ENCODE peak calls at places on chromosomes 12 and 14, in nine cellular contexts. R is activated CD8-positive, alpha-beta T cell treated with anti-CD3 and anti-CD28 coated beads for 36 hours; J is stomach; B is upper lobe of right lung; N is GM10248; S is CD4-positive, alpha-beta T cell; M is mucosa of descending colon; U is RWPE1; L is PC-3. F is an unnamed sample.

GRCh38 chr14:36217732-36218131 is 41.2 kb upstream of the PTCSC3 start:
- DNase-seq in S (no peak), J (peak), N (no peak), R (no peak), L (peak), U (no peak), B (peak), M (no peak), F (peak)

GRCh38 chr12:22684526-22685118 is 59.7 kb downstream of the ETNK1 start:
- DNase-seq in S (no peak), R (no peak), J (no peak), U (no peak), N (no peak), B (no peak), M (no peak), L (peak), F (no peak)

GRCh38 chr14:51552768-51553426 is 98.8 kb upstream of the FRMD6 start:
- DNase-seq in N (no peak), U (no peak), M (peak), L (peak), J (no peak), S (no peak), B (no peak), R (no peak), F (peak)

GRCh38 chr12:106724116-106724515 is 50.4 kb upstream of the RIC8B start:
- DNase-seq in L (no peak), J (no peak), B (no peak), M (no peak), U (no peak), S (no peak), R (no peak), N (no peak), F (no peak)

GRCh38 chr14:104975481-104976197 is 2.5 kb downstream of the AHNAK2 start:
- DNase-seq in R (peak), U (no peak), M (peak), B (no peak), J (no peak), N (peak), L (no peak), S (no peak), F (no peak)

GRCh38 chr12:105083551-105084105 is 630 bp downstream of the ALDH1L2 start:
- DNase-seq in S (no peak), B (peak), N (no peak), R (peak), M (peak), J (peak), U (no peak), L (no peak), F (peak)

GRCh38 chr14:23375527-23376251 is 1.2 kb upstream of the CMTM5 start:
- DNase-seq in S (no peak), L (no peak), N (no peak), M (no peak), U (no peak), R (no peak), J (no peak), B (no peak), F (no peak)

GRCh38 chr12:130164931-130165330 is 2.7 kb downstream of the FZD10 start:
- DNase-seq in U (no peak), L (no peak), N (no peak), M (no peak), B (peak), R (no peak), J (peak), S (no peak), F (no peak)

GRCh38 chr14:89312937-89313336 is 104.1 kb downstream of the FOXN3 start:
- DNase-seq in J (no peak), S (no peak), M (no peak), L (no peak), B (no peak), R (no peak), N (no peak), U (no peak), F (no peak)

GRCh38 chr14:103073876-103074698 is 9.9 kb upstream of the LBHD2 start:
- DNase-seq in L (no peak), B (peak), U (no peak), M (no peak), S (peak), N (peak), R (no peak), J (no peak), F (peak)

GRCh38 chr14:106377432-106377831 is 851.0 kb downstream of the TMEM121 start:
- DNase-seq in U (no peak), R (no peak), M (no peak), L (no peak), S (no peak), N (no peak), J (no peak), B (no peak), F (no peak)

GRCh38 chr12:114684098-114684869 is at the start of gene TBX3:
- DNase-seq in S (peak), N (no peak), L (peak), J (peak), U (peak), M (peak), R (peak), B (peak), F (peak)

GRCh38 chr12:123141615-123142517 is 9.0 kb downstream of the PITPNM2 start:
- DNase-seq in L (peak), U (peak), M (peak), J (peak), N (no peak), R (no peak), S (no peak), B (no peak), F (peak)

GRCh38 chr12:80589091-80589490 is 118.3 kb upstream of the MYF6 start:
- DNase-seq in R (no peak), S (no peak), J (no peak), L (peak), U (no peak), B (no peak), N (no peak), M (no peak), F (no peak)

GRCh38 chr12:18139989-18140596 is 50.1 kb upstream of the RERGL start:
- DNase-seq in J (no peak), S (no peak), U (no peak), L (peak), B (no peak), N (no peak), M (no peak), R (no peak), F (no peak)

GRCh38 chr14:26088260-26088659 is 509.6 kb downstream of the NOVA1 start:
- DNase-seq in S (no peak), U (no peak), L (no peak), R (no peak), M (no peak), N (no peak), B (no peak), J (no peak), F (no peak)

GRCh38 chr12:31206038-31206670 is 119.8 kb downstream of the SINHCAF start:
- DNase-seq in S (no peak), R (no peak), J (no peak), U (peak), M (no peak), L (peak), N (no peak), B (no peak), F (peak)

GRCh38 chr14:90058876-90059458 is 2.8 kb upstream of the KCNK13 start:
- DNase-seq in L (no peak), R (no peak), S (no peak), U (no peak), M (no peak), B (no peak), J (no peak), N (no peak), F (no peak)

GRCh38 chr12:40099423-40099853 is 6.4 kb downstream of the SLC2A13 start:
- DNase-seq in R (no peak), S (no peak), M (peak), B (no peak), U (no peak), J (no peak), L (no peak), N (no peak), F (peak)

GRCh38 chr12:41288188-41288811 is 100.2 kb downstream of the PDZRN4 start:
- DNase-seq in M (no peak), L (no peak), N (no peak), S (no peak), U (no peak), R (no peak), J (no peak), B (no peak), F (no peak)

GRCh38 chr14:83342590-83342989 is 1808.9 kb upstream of the SEL1L start:
- DNase-seq in J (no peak), L (no peak), U (no peak), M (peak), S (no peak), R (no peak), N (no peak), B (no peak), F (no peak)

GRCh38 chr14:52328286-52328685 is 14.2 kb downstream of the PTGER2 start:
- DNase-seq in R (no peak), M (no peak), S (no peak), B (no peak), L (peak), N (no peak), U (peak), J (no peak), F (no peak)

GRCh38 chr12:130966443-130967030 is 12.8 kb downstream of the ADGRD1 start:
- DNase-seq in U (no peak), R (no peak), B (no peak), L (no peak), S (no peak), N (no peak), J (no peak), M (no peak), F (no peak)

GRCh38 chr12:108457006-108457733 is 57.9 kb upstream of the FICD start:
- DNase-seq in B (no peak), U (peak), J (no peak), M (no peak), S (no peak), R (peak), L (peak), N (peak), F (peak)

GRCh38 chr14:50260511-50260910 is 29.1 kb upstream of the SOS2 start:
- DNase-seq in S (no peak), B (no peak), R (peak), M (peak), L (peak), N (peak), U (peak), J (no peak), F (peak)

GRCh38 chr14:104316723-104317499 is 178.5 kb downstream of the KIF26A start:
- DNase-seq in S (peak), M (no peak), R (no peak), L (no peak), N (no peak), B (no peak), U (no peak), J (peak), F (no peak)

GRCh38 chr14:57364659-57365450 is 25.5 kb upstream of the NAA30 start:
- DNase-seq in N (no peak), L (no peak), M (no peak), J (no peak), B (no peak), U (no peak), S (no peak), R (no peak), F (no peak)

GRCh38 chr12:71000748-71001147 is 80.2 kb upstream of the PTPRR start:
- DNase-seq in U (no peak), J (no peak), N (no peak), R (no peak), M (no peak), S (no peak), B (no peak), L (no peak), F (no peak)

GRCh38 chr14:90839024-90839888 is 23.0 kb upstream of the TTC7B start:
- DNase-seq in U (no peak), B (peak), M (peak), R (no peak), J (no peak), L (no peak), N (no peak), S (no peak), F (no peak)

GRCh38 chr14:102819176-102819628 is 42.0 kb downstream of the TRAF3 start:
- DNase-seq in L (no peak), M (peak), J (peak), S (peak), R (peak), N (peak), B (no peak), U (peak), F (peak)

GRCh38 chr14:30292591-30292990 is 266.4 kb upstream of the G2E3 start:
- DNase-seq in S (no peak), J (no peak), R (no peak), N (no peak), B (no peak), U (no peak), L (no peak), M (no peak), F (no peak)

GRCh38 chr12:65876898-65877721 is 52.8 kb downstream of the HMGA2 start:
- DNase-seq in U (no peak), N (no peak), S (no peak), M (no peak), B (no peak), J (peak), R (no peak), L (peak), F (peak)

GRCh38 chr14:57865450-57866198 is at the start of gene SLC35F4:
- DNase-seq in R (no peak), M (no peak), J (no peak), L (no peak), B (peak), N (peak), S (no peak), U (peak), F (peak)

GRCh38 chr12:107349008-107349747 is 255.8 kb upstream of the CRY1 start:
- DNase-seq in N (no peak), J (no peak), R (no peak), M (peak), L (peak), B (no peak), U (peak), S (no peak), F (peak)

GRCh38 chr12:89450922-89451321 is 73.7 kb downstream of the GALNT4 start:
- DNase-seq in R (no peak), N (no peak), J (no peak), S (no peak), U (no peak), M (no peak), L (peak), B (no peak), F (no peak)

GRCh38 chr12:6374781-6375150 is 597 bp downstream of the SCNN1A start:
- DNase-seq in S (no peak), M (no peak), L (no peak), J (no peak), B (no peak), R (no peak), N (no peak), U (no peak), F (no peak)

GRCh38 chr12:120677765-120678473 is 9.0 kb upstream of the MLEC start:
- DNase-seq in B (no peak), N (peak), U (no peak), S (no peak), L (peak), R (peak), M (no peak), J (no peak), F (no peak)

GRCh38 chr12:109617496-109617895 is 43.9 kb downstream of the MVK start:
- DNase-seq in B (no peak), U (no peak), J (no peak), M (no peak), R (no peak), L (no peak), S (no peak), N (no peak), F (no peak)

GRCh38 chr14:55628426-55628825 is 48.4 kb downstream of the KTN1 start:
- DNase-seq in M (no peak), S (no peak), U (no peak), B (no peak), R (no peak), L (peak), J (no peak), N (no peak), F (no peak)

GRCh38 chr12:124375141-124375788 is 80.4 kb downstream of the RFLNA start:
- DNase-seq in M (no peak), B (no peak), N (no peak), U (no peak), J (no peak), L (no peak), S (no peak), R (no peak), F (no peak)
- TF ChIP-seq CTCF in M (no peak), B (no peak), N (no peak), U (no peak), J (no peak), L (peak), S (no peak), R (no peak), F (no peak)

GRCh38 chr12:69042557-69042956 is 109.6 kb upstream of the CPM start:
- DNase-seq in N (no peak), M (no peak), L (no peak), B (no peak), J (no peak), R (no peak), U (no peak), S (no peak), F (no peak)

GRCh38 chr12:69036533-69036932 is 103.6 kb upstream of the CPM start:
- DNase-seq in J (no peak), U (no peak), R (no peak), M (peak), N (no peak), B (no peak), L (no peak), S (no peak), F (no peak)

GRCh38 chr12:69039881-69040280 is 106.9 kb upstream of the CPM start:
- DNase-seq in B (no peak), S (no peak), L (no peak), N (no peak), J (no peak), U (no peak), R (no peak), M (no peak), F (no peak)

GRCh38 chr12:69042970-69043369 is 110.0 kb upstream of the CPM start:
- DNase-seq in N (no peak), S (no peak), J (no peak), M (peak), R (no peak), B (no peak), L (no peak), U (no peak), F (no peak)

DNA sequence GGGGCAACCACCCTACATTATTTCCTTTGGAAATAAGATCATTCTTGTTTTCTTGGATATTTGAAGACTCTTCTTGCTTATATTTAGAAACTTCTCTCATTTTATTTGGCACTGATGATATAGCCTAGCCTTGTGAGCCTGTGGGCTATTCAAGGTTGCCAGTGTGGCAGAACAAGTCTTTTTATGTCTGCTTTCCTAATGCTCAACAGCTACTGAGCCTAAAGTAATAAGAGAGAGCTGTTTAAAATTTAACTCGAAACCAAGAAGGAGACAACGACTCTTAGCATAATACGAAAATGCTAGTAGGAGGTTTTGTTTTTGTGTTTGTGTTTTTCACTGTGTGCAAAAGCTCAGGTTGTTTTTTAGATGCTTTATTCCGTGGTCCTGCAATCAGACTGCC is 104.0 kb upstream of the CPM start:
- DNase-seq in J (no peak), N (no peak), L (no peak), U (no peak), S (no peak), M (no peak), B (no peak), R (no peak), F (no peak)
- TF ChIP-seq CTCF in J (no peak), N (no peak), L (no peak), U (no peak), S (no peak), M (no peak), B (no peak), R (no peak), F (no peak)

DNA sequence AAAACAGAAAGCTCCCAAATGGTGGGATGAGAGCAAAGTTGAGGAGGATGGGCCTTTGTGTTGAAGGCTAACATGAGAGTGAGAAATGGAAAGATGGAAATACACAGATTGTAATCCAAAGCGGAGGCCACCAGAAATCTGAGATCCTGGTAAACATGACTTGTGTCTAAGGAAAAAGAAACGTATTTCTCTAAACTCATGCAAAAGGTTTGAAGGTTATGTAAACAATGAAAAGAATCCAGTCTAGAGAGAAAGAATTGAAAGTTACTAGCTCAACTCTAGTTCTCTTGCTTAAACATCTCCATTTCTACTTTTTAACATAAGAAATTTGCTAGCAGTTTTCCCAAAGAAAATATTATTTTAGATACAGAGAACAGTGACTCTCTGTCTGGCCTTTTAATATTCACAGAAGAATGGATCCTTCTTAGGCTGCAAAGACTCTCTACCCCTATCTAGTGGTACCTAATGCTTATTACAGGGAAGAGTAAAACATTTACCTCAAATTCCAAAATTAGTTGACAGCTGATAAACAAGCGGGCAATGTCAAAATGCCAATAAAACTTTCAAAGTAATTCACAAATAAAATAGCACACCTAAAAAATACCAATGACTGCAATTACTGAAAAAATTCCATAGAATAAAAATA is 75.8 kb upstream of the SOX5 start:
- DNase-seq in B (no peak), M (no peak), S (no peak), J (no peak), N (no peak), R (no peak), L (peak), U (no peak), F (no peak)
- TF ChIP-seq CTCF in B (peak), M (no peak), S (no peak), J (peak), N (peak), R (no peak), L (peak), U (no peak), F (no peak)

GRCh38 chr12:96070670-96071279 is 35.4 kb upstream of the LTA4H start:
- DNase-seq in J (no peak), U (no peak), S (no peak), L (no peak), M (peak), B (no peak), N (no peak), R (no peak), F (no peak)
- TF ChIP-seq CTCF in J (no peak), U (no peak), S (no peak), L (peak), M (no peak), B (no peak), N (peak), R (no peak), F (no peak)

DNA sequence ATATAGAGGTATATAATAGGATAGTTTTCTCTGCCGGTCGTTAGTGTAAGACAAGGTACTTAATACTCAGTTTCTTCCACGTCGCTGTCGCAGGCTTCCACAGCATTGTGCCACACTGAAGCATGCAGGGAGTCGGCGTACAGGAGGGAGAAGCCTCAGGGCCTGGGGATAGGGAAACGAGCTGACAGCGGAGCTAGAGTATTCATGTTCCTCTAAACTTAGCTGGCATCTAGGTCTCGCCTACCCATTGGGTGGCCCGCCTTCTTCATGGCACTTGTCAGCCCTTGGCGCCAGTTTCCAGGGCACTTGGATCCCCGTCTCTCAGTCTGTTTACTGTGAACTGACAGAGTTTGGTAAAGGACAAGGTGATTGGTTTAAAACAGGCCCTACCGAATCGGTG is 73.6 kb downstream of the GNS start:
- DNase-seq in S (no peak), R (no peak), N (no peak), M (no peak), B (no peak), U (no peak), L (no peak), J (no peak), F (no peak)
- TF ChIP-seq CTCF in S (no peak), R (no peak), N (no peak), M (no peak), B (no peak), U (no peak), L (no peak), J (no peak), F (no peak)